ENCODE peak calls at places on chromosome 15, in five cellular contexts. X, S, P, J and L are unnamed samples.

GRCh38 chr15:20294651-20295237 is 246.9 kb downstream of the GOLGA6L6 start:
- DNase-seq in X (no peak), P (no peak), J (no peak), S (no peak), L (no peak)

GRCh38 chr15:74137544-74137920 is 7.1 kb downstream of the ISLR2 start:
- DNase-seq in P (no peak), S (no peak), X (no peak), J (no peak), L (no peak)

GRCh38 chr15:96264801-96265515 is 65.5 kb upstream of the NR2F2 start:
- DNase-seq in J (peak; percentile 72), P (no peak), S (peak; percentile 64), X (no peak), L (no peak)

GRCh38 chr15:40936709-40937666 is 7.8 kb downstream of the DLL4 start:
- DNase-seq in S (no peak), P (peak; percentile 45), X (no peak), J (peak; percentile 32), L (no peak)

GRCh38 chr15:29035571-29036285 is 150.0 kb downstream of the APBA2 start:
- DNase-seq in S (no peak), X (no peak), P (no peak), J (no peak), L (no peak)

GRCh38 chr15:63044077-63044644 is 1.6 kb downstream of the TPM1 start:
- DNase-seq in X (no peak), P (no peak), J (no peak), S (no peak), L (no peak)

GRCh38 chr15:57149196-57149595 is 227.1 kb upstream of the CGNL1 start:
- DNase-seq in J (peak; percentile 32), S (no peak), P (no peak), X (peak; percentile 48), L (no peak)

GRCh38 chr15:62296756-62297507 is 131.8 kb upstream of the C2CD4B start:
- DNase-seq in J (no peak), S (no peak), X (no peak), P (no peak), L (no peak)

GRCh38 chr15:69568621-69569020 is 116.0 kb downstream of the RPLP1 start:
- DNase-seq in X (peak; percentile 9), J (peak; percentile 83), P (no peak), S (no peak), L (no peak)

GRCh38 chr15:98904466-98905048 is 103.0 kb downstream of the PGPEP1L start:
- DNase-seq in P (peak; percentile 59), J (peak; percentile 51), S (peak; percentile 85), X (peak; percentile 85), L (peak; percentile 66)

GRCh38 chr15:77430652-77431051 is 10.0 kb downstream of the HMG20A start:
- DNase-seq in P (no peak), X (no peak), S (no peak), J (no peak), L (no peak)

GRCh38 chr15:60966746-60967145 is 262.4 kb downstream of the RORA start:
- DNase-seq in P (no peak), J (no peak), S (no peak), X (no peak), L (no peak)

GRCh38 chr15:78067328-78068241 is 9.9 kb downstream of the TBC1D2B start:
- DNase-seq in X (peak; percentile 74), P (no peak), S (no peak), J (peak; percentile 39), L (no peak)

GRCh38 chr15:55586808-55587207 is 1.3 kb downstream of the PYGO1 start:
- DNase-seq in P (no peak), S (peak; percentile 9), J (peak; percentile 5), X (peak; percentile 3), L (no peak)

GRCh38 chr15:53693729-53694533 is 65.5 kb downstream of the WDR72 start:
- DNase-seq in X (no peak), J (peak; percentile 1), P (no peak), S (no peak), L (no peak)

DNA sequence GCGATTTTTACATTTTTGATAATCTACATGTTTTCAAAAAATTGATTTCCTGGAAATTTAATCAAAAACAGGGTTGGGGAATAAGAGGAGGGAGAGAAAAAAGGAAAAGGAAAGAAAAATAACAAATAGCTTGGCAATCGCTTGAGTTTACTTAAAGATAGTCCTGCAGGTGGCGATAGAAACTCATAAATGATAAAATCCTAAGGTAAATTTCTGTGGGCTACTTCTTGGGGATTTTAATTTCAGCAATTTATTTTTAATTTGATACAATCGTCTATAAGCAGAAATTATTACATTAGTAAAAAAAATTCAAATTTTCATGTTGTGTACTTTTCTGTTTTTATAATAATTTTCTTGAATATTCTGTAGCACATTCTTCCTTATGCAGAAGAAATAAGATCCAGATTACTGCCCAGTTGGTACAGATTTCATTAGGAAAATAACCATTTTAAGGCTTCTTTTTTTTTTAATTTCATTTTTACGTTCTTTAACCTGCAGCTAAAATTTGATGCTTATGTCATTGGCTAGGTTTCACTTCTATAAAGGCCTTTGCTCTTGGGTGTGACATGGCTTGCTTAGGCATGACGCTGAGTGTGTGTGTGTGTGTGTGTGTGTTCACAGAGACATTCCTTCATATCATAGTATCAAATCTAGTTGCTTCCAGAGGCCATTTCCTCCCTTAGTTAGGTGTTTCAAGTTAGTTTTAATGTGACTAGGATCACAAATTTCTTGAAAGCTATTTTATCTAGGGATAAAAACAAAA is 181.8 kb downstream of the MCTP2 start:
- DNase-seq in S (peak; percentile 29), X (peak; percentile 53), J (no peak), P (peak; percentile 3), L (no peak)
- TF ChIP-seq CTCF in S (peak; percentile 45), X (peak; percentile 47), J (peak; percentile 28), P (peak; percentile 13), L (no peak)

DNA sequence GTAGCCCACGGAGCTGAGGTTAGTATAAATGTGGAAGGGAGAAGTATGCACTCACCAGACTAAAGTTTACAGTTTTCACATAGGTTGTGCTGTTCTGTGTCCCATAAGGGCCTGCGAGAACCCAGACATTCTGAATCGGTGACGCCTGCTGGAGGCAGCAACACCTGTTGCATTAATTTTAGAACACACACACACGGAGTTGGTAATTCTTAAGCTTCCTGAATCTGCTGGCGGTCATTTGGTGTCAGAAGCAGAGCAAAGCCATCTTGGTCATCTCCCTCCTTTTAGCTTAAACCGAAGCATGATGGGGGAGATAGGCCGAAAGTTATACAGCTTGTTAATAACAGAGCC is 41.1 kb upstream of the AP3B2 start:
- DNase-seq in J (no peak), S (peak; percentile 18), X (no peak), P (peak; percentile 61), L (peak; percentile 42)
- TF ChIP-seq CTCF in J (no peak), S (no peak), X (no peak), P (no peak), L (peak; percentile 17)

DNA sequence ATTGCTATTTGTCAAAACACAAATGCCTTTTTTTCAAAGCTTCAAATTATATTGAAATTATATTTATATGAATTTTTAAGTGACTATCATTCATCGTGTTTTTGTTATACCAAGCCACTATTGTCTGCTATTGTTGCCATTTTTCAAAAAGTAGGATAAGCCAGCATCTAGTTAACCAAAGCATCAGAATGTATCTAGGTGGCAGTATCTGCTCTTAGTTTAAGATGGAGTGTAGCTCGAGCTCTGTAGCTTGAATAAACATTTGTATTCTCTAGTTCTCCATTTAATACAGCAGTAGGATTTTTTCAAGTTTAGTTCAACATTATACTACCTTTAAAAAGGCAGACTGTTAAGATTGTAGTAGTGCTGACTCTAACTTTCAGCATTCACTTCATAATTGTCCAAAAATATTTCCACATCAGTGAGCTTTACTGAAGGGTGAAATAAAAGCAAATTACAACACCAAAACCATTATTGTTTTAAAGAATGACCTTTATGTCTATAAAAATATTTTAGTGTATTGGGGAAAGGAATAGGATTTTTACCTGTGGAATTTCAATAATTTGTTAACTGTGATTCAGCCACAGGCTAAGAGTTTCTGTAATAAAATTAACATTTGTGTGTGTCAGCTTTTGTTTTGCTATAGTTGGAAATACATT is 19.6 kb upstream of the C15orf61 start:
- DNase-seq in X (peak; percentile 45), S (peak; percentile 33), J (peak; percentile 10), P (peak; percentile 12), L (peak; percentile 39)
- TF ChIP-seq CTCF in X (peak; percentile 47), S (peak; percentile 56), J (peak; percentile 7), P (no peak), L (peak; percentile 36)

DNA sequence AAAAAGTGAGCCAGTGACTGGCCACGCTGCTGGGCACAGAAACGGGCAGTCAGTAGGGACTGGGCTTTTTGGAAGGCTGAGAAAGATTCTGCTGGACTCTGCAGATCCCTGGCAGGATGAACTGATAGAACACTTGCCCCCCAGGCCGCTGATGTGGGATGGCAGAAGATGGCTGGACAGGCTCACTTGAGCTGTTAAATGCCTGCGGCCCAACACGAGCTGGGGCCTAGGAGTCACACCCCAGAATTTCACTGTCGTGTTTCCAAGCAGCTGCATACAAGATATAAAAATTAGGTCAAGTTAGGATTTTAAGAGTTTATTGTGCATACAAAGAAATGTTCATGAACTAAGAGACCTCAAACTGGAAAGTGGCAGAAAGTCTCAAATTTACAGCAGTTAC is 26.9 kb downstream of the GLDN start:
- DNase-seq in P (no peak), J (no peak), X (no peak), S (no peak), L (no peak)
- TF ChIP-seq CTCF in P (no peak), J (no peak), X (no peak), S (no peak), L (no peak)

DNA sequence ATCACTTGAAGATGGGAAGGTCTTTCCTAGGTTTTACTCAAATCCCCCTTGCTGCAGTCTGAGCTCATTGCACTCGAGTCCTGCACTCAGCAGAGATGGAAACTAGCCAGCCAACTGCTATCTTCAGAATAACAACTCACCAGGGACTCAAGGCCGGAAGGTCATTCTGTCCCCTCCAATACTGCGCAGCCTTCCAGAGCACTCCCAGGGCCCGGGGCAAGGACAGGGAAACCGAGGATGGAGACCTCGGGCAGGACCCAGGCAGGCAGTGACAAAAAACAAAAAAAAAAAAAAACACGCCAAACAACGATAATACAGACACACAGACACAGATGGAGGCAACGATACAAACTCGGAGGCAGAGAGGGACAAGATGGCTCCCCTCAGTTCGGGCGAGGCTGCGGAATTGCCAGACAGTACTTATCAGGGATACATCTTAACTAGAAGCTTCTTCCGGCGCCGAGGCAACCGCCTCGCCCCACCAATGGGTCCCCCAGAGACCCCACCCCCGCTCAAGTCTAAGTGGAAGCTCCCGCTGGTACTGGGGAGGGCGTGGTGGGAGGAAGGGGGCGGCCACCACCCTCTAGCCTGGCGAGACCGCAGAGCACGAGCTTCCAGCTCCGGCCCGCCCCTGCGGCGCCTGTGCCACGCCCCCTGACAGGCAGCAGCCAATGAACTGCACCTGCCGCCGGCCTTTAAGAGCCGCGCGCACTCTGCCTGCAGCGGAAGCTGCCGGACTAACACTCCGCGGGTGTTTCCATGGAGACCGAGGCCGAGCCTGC is 7.0 kb upstream of the MAP1A start:
- DNase-seq in X (peak; percentile 99), S (peak; percentile 96), J (peak; percentile 96), P (peak; percentile 99), L (peak; percentile 99)
- TF ChIP-seq CTCF in X (peak; percentile 44), S (no peak), J (no peak), P (peak; percentile 9), L (no peak)